ENCODE peak calls at places on chromosomes 12 and 14, in nine cellular contexts. V is Panc1, W is HepG2, G is HCT116, S is A549, B is SK-N-SH, E is GM23338, Y is GM12878, J is K562. M is an unnamed sample.

GRCh38 chr14:71405676-71406075 is 498.4 kb downstream of the PCNX1 start:
- DNase-seq in G (no peak), V (no peak), Y (no peak), W (no peak), S (no peak), E (no peak), B (no peak), J (no peak), M (no peak)

GRCh38 chr12:19066471-19067001 is 63.0 kb upstream of the PLEKHA5 start:
- DNase-seq in W (peak; percentile 89), Y (no peak), E (no peak), B (no peak), G (no peak), J (no peak), S (no peak), V (no peak), M (no peak)

GRCh38 chr12:95545303-95545702 is 6.0 kb downstream of the USP44 start:
- DNase-seq in B (no peak), W (no peak), S (no peak), Y (no peak), E (no peak), J (no peak), V (no peak), G (no peak), M (no peak)

GRCh38 chr12:118586433-118586832 is 210.1 kb downstream of the SUDS3 start:
- DNase-seq in Y (no peak), G (no peak), S (no peak), B (no peak), W (no peak), V (no peak), J (no peak), E (no peak), M (no peak)

GRCh38 chr12:42705863-42706262 is 116.3 kb upstream of the PRICKLE1 start:
- DNase-seq in W (no peak), S (no peak), V (no peak), J (no peak), G (no peak), B (peak; percentile 26), E (no peak), Y (no peak), M (no peak)

GRCh38 chr12:107423531-107423930 is 262.1 kb upstream of the PWP1 start:
- DNase-seq in V (no peak), J (no peak), Y (no peak), E (no peak), W (no peak), G (no peak), B (no peak), S (no peak), M (no peak)

GRCh38 chr14:41349289-41349910 is 257.3 kb upstream of the LRFN5 start:
- DNase-seq in S (no peak), V (no peak), B (no peak), W (no peak), G (no peak), Y (no peak), E (no peak), J (no peak), M (no peak)

GRCh38 chr12:78584695-78585094 is 279.9 kb upstream of the SYT1 start:
- DNase-seq in B (no peak), E (peak; percentile 83), J (no peak), Y (no peak), G (peak; percentile 31), V (no peak), W (peak; percentile 6), S (peak; percentile 55), M (peak; percentile 10)

GRCh38 chr12:120406553-120406952 is 31.4 kb upstream of the COX6A1 start:
- DNase-seq in B (no peak), S (no peak), G (no peak), Y (no peak), W (no peak), J (no peak), E (no peak), V (no peak), M (no peak)

GRCh38 chr12:96033549-96034389 is 1.6 kb downstream of the LTA4H start:
- DNase-seq in S (no peak), V (no peak), E (no peak), W (no peak), B (no peak), G (no peak), J (no peak), Y (no peak), M (no peak)

GRCh38 chr14:75341639-75342038 is 63.0 kb downstream of the FOS start:
- DNase-seq in B (no peak), V (no peak), G (no peak), Y (no peak), J (no peak), E (no peak), S (no peak), W (no peak), M (peak; percentile 37)

GRCh38 chr12:90484130-90484529 is 470.8 kb downstream of the CCER1 start:
- DNase-seq in J (no peak), S (no peak), B (no peak), Y (no peak), V (no peak), G (no peak), W (no peak), E (no peak), M (no peak)

GRCh38 chr12:31517994-31518393 is 72.9 kb downstream of the DENND5B start:
- DNase-seq in Y (no peak), W (no peak), E (no peak), J (no peak), V (no peak), B (no peak), S (no peak), G (no peak), M (no peak)

GRCh38 chr14:58598028-58598850 is 39.5 kb upstream of the DACT1 start:
- DNase-seq in Y (no peak), B (no peak), J (no peak), S (no peak), E (no peak), V (no peak), W (no peak), G (no peak), M (no peak)
- TF ChIP-seq CTCF in Y (no peak), B (no peak), J (no peak), S (no peak), E (no peak), V (no peak), W (no peak), G (no peak), M (no peak)

GRCh38 chr14:68384881-68385280 is 408.0 kb downstream of the ZFP36L1 start:
- DNase-seq in J (no peak), W (peak; percentile 44), S (no peak), Y (no peak), E (no peak), V (no peak), B (no peak), G (no peak), M (no peak)

GRCh38 chr14:68386446-68386845 is 406.4 kb downstream of the ZFP36L1 start:
- DNase-seq in W (no peak), J (no peak), Y (no peak), S (no peak), G (no peak), B (no peak), E (no peak), V (no peak), M (no peak)

GRCh38 chr14:68386950-68387779 is 405.7 kb downstream of the ZFP36L1 start:
- DNase-seq in W (no peak), V (no peak), B (peak; percentile 52), J (no peak), Y (no peak), E (no peak), S (no peak), G (no peak), M (no peak)

GRCh38 chr14:68380304-68380840 is 412.5 kb downstream of the ZFP36L1 start:
- DNase-seq in B (no peak), J (no peak), S (no peak), W (no peak), G (no peak), Y (peak; percentile 94), E (no peak), V (no peak), M (no peak)

GRCh38 chr14:68384335-68384734 is 408.5 kb downstream of the ZFP36L1 start:
- DNase-seq in G (no peak), B (no peak), S (no peak), J (no peak), E (no peak), W (no peak), V (no peak), Y (no peak), M (peak; percentile 49)
- H3K27ac ChIP-seq in G (no peak overlapping the region), B (no peak overlapping the region), S (peak overlapping the region; percentile 10), J (no peak overlapping the region), E (no peak overlapping the region), W (no peak overlapping the region), V (no peak overlapping the region), Y (peak overlapping the region; percentile 85), M (no peak overlapping the region)

DNA sequence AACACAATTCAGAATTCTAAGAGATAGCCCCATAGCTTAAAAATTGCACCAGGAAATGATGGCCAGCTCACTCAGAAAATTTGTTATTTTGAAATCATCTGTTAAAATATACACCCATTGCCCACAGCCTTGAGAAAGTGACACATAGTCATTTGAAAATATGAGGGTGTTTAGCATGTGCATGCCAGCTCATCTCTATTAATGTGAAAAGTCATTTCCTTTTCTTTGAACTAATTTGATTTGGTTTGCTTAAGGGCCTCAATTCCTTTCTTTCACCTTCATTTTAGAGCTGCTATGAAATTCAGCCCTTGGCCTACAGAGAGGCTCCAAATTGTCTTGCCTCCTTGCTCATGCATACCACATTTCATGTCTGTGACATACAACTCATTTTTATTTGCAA is 241.4 kb downstream of the PHLDA1 start:
- DNase-seq in W (no peak), E (no peak), V (no peak), Y (no peak), G (no peak), B (no peak), J (no peak), S (no peak), M (no peak)
- TF ChIP-seq REST in W (no peak), E (no peak), V (no peak), Y (no peak), G (no peak), B (no peak), J (no peak), S (no peak), M (no peak)

DNA sequence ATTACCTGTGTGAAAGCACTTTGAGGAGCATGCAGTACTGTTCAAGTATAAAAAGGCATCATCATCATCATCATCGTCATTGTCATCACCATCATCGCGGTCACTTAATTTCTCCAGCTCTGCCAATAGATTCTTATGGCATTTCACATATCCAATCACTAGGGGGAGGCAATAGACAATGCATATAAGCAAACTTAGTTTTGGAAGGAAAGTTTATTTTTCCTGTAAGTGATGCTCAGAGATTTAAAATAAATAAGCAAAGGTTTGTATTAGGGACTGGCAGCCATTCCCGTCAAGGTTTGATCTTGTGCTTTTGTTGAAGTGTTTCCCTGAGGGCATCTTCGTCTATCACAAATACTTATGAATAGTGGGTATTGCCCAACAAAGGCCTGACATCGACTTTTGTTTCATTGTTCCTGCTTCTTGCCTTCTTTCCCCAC is 127.4 kb downstream of the KTN1 start:
- DNase-seq in J (no peak), W (peak; percentile 31), E (peak; percentile 53), B (no peak), G (no peak), V (no peak), Y (no peak), S (peak; percentile 61), M (no peak)
- TF ChIP-seq CTCF in J (peak; percentile 61), W (peak; percentile 58), E (peak; percentile 62), B (peak; percentile 70), G (peak; percentile 74), V (peak; percentile 52), Y (peak; percentile 41), S (peak; percentile 86), M (peak; percentile 22)

M was measured in HL-60.